ENCODE peak calls at places on chromosomes 6 and 20, in six cellular contexts. Z is SIG-M5, M is HFFc6, G is NT2/D1, T is midbrain, J is Ammon's horn. X is an unnamed sample.

GRCh38 chr6:50353603-50354002 is 303.9 kb upstream of the DEFB112 start:
- DNase-seq in Z (no peak), M (no peak), G (peak), T (no peak), J (no peak), X (no peak)

GRCh38 chr6:22926613-22927348 is 357.4 kb downstream of the HDGFL1 start:
- DNase-seq in Z (no peak), M (no peak), G (no peak), T (no peak), J (peak), X (peak)

GRCh38 chr6:44466955-44467354 is 79.4 kb downstream of the CDC5L start:
- DNase-seq in Z (no peak), M (no peak), G (no peak), T (no peak), J (no peak), X (no peak)

GRCh38 chr20:46087161-46087560 is 2.6 kb downstream of the NCOA5 start:
- DNase-seq in Z (no peak), M (peak), G (no peak), T (no peak), J (peak), X (no peak)

GRCh38 chr20:51514836-51515235 is 27.7 kb downstream of the NFATC2 start:
- DNase-seq in Z (no peak), M (no peak), G (no peak), T (no peak), J (no peak), X (no peak)

GRCh38 chr20:35699914-35700624 is 864 bp downstream of the ROMO1 start:
- DNase-seq in Z (no peak), M (no peak), G (no peak), T (no peak), J (no peak), X (no peak)

GRCh38 chr6:79377830-79378460 is 143.5 kb upstream of the HMGN3 start:
- DNase-seq in Z (no peak), M (no peak), G (no peak), T (no peak), J (no peak), X (no peak)

GRCh38 chr20:59935457-59936185 is 2.2 kb upstream of the SYCP2 start:
- DNase-seq in Z (no peak), M (no peak), G (no peak), T (no peak), J (no peak), X (no peak)

GRCh38 chr6:138107078-138107751 is at the start of gene PERP:
- DNase-seq in Z (no peak), M (peak), G (no peak), T (peak), J (peak), X (peak)

GRCh38 chr20:54909702-54910101 is 434.3 kb downstream of the DOK5 start:
- DNase-seq in Z (no peak), M (no peak), G (no peak), T (no peak), J (no peak), X (no peak)

GRCh38 chr6:55069132-55069781 is 105.1 kb upstream of the HCRTR2 start:
- DNase-seq in Z (no peak), M (peak), G (peak), T (peak), J (peak), X (peak)

GRCh38 chr20:5180933-5181332 is 54.1 kb downstream of the CDS2 start:
- DNase-seq in Z (no peak), M (no peak), G (no peak), T (no peak), J (no peak), X (no peak)

GRCh38 chr6:34547921-34548644 is 8.0 kb downstream of the SPDEF start:
- DNase-seq in Z (no peak), M (no peak), G (no peak), T (no peak), J (no peak), X (no peak)

GRCh38 chr6:21467091-21467490 is 126.5 kb upstream of the SOX4 start:
- DNase-seq in Z (no peak), M (no peak), G (no peak), T (no peak), J (no peak), X (no peak)

GRCh38 chr20:4656491-4656890 is 65.2 kb upstream of the PRND start:
- DNase-seq in Z (no peak), M (peak), G (no peak), T (no peak), J (no peak), X (no peak)

GRCh38 chr20:58659841-58660240 is 8.8 kb downstream of the STX16 start:
- DNase-seq in Z (no peak), M (no peak), G (no peak), T (no peak), J (no peak), X (no peak)

GRCh38 chr6:69953491-69953890 is 87.1 kb downstream of the COL19A1 start:
- DNase-seq in Z (no peak), M (no peak), G (no peak), T (no peak), J (peak), X (no peak)

GRCh38 chr6:4085329-4085695 is 6.4 kb upstream of the FAM217A start:
- DNase-seq in Z (no peak), M (peak), G (no peak), T (no peak), J (no peak), X (no peak)

GRCh38 chr6:159093608-159094443 is 49.0 kb upstream of the TAGAP start:
- DNase-seq in Z (no peak), M (no peak), G (no peak), T (no peak), J (no peak), X (no peak)

GRCh38 chr20:51613576-51613975 is 71.1 kb upstream of the NFATC2 start:
- DNase-seq in Z (no peak), M (no peak), G (no peak), T (no peak), J (no peak), X (no peak)

X was measured in SK-N-SH.